ENCODE peak calls at places on chromosomes 11 and 22, in seven cellular contexts. O is hepatocyte, L is mesendoderm, W is cardiac muscle cell, A is colonic mucosa, Q is body of pancreas, I is left ventricle myocardium inferior. P is an unnamed sample. For H3K4me1 and H3K27me3, the result is how much of the 10 kb centered on the place peaks cover.

GRCh38 chr11:63918576-63919171 is 1.7 kb upstream of the RCOR2 start:
- DNase-seq in I (no peak), W (peak), L (peak), A (peak), Q (no peak), O (peak), P (no peak)

GRCh38 chr11:47160753-47161133 is 15.9 kb downstream of the ARFGAP2 start:
- DNase-seq in O (no peak), A (no peak), Q (no peak), W (no peak), I (no peak), L (peak), P (no peak)

GRCh38 chr11:17782145-17782544 is 47.6 kb downstream of the KCNC1 start:
- DNase-seq in I (no peak), A (no peak), L (no peak), W (no peak), O (no peak), Q (no peak), P (no peak)

GRCh38 chr11:103591554-103591953 is 444.9 kb upstream of the DDI1 start:
- DNase-seq in Q (no peak), I (no peak), L (no peak), W (no peak), A (no peak), O (no peak), P (no peak)

GRCh38 chr11:22341582-22341919 is 3.4 kb downstream of the SLC17A6 start:
- DNase-seq in Q (no peak), A (no peak), I (no peak), L (no peak), W (no peak), O (peak), P (no peak)

GRCh38 chr22:43213066-43213465 is 26.1 kb upstream of the TTLL12 start:
- DNase-seq in L (peak), A (no peak), O (peak), Q (no peak), W (peak), I (no peak), P (no peak)

GRCh38 chr11:35039076-35039475 is 99.9 kb upstream of the CD44 start:
- DNase-seq in O (no peak), W (no peak), I (no peak), Q (no peak), A (no peak), L (no peak), P (no peak)

GRCh38 chr11:10918275-10918674 is 60.4 kb upstream of the ZBED5 start:
- DNase-seq in Q (no peak), W (no peak), O (no peak), L (no peak), A (no peak), I (no peak), P (no peak)

GRCh38 chr11:33616552-33616951 is 84.1 kb downstream of the C11orf91 start:
- DNase-seq in A (no peak), I (no peak), Q (no peak), L (no peak), O (no peak), W (no peak), P (no peak)

GRCh38 chr11:112453601-112454577 is 193.2 kb upstream of the PLET1 start:
- DNase-seq in Q (peak), W (peak), I (no peak), O (peak), A (peak), L (peak), P (peak)

GRCh38 chr22:36027960-36028645 is 521 bp downstream of the RBFOX2 start:
- DNase-seq in I (no peak), L (peak), W (no peak), Q (peak), O (no peak), A (peak), P (peak)

DNA sequence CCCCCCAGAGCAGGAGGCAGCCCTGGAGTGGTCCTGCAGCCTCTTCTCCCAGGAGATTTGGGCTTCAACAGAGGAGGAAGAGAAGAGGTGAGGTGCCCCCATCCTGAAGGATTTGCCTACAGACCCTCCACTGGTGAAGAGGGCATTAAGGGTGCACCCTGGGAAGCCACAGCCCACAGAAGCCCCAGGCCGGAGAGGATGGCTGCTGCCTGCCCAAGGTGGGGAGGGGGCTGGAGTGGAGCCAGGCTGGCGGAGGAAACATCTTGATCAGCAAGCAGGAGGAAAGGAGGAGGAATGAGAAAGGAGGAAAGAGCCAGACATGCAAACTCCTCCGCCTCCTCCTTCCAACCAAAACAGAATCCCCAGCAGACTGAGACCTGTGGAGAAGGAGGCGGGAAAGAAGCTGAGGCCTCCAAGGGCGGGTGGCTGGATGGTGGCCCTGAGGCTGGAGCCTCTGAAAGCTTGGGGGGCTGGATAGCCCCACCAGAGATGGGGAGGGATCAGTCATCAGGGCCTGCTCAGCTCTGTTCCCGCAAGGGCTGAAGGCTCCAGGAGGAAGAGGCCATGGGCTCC is 31.3 kb downstream of the ARRB1 start:
- DNase-seq in L (no peak), I (no peak), W (no peak), A (no peak), O (no peak), Q (no peak), P (no peak)
- H3K4me1 ChIP-seq in L (under half), I (half or more), W (under half), A (under half), O (under half), Q (half or more), P (under half)

GRCh38 chr11:83475741-83476140 is 189.6 kb upstream of the CCDC90B start:
- DNase-seq in W (no peak), A (no peak), Q (no peak), O (no peak), I (no peak), L (no peak), P (no peak)

GRCh38 chr11:83477772-83478171 is 191.6 kb upstream of the CCDC90B start:
- DNase-seq in Q (no peak), W (no peak), O (no peak), A (no peak), L (no peak), I (no peak), P (no peak)

GRCh38 chr11:83480251-83480650 is 194.1 kb upstream of the CCDC90B start:
- DNase-seq in A (no peak), I (no peak), W (peak), Q (no peak), L (peak), O (no peak), P (no peak)

GRCh38 chr11:83483808-83484207 is 197.6 kb upstream of the CCDC90B start:
- DNase-seq in A (no peak), W (no peak), Q (no peak), I (no peak), L (no peak), O (no peak), P (no peak)

DNA sequence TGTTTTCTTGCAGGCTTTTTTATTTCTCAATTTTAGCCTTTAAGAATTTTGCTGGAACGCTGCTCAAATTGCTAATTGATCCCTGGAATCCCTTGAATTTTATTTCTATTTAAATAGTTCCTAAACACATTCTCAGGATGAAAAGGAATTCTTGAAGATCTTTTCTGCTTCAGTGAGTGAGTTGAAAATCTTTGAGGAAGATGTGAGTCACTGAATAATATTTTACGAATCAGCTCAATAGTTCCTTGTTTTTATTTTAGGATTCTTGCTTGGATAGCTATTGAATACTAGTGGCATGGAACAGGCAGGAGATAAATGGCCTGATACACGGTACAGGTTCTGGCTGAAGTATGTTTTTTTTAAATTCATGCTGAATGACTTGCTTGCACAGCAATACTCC is 194.6 kb upstream of the CCDC90B start:
- DNase-seq in W (no peak), O (no peak), I (no peak), L (peak), A (no peak), Q (no peak), P (no peak)
- H3K4me3 ChIP-seq in W (no peak), O (no peak), I (no peak), L (no peak), A (no peak), Q (no peak), P (no peak)

DNA sequence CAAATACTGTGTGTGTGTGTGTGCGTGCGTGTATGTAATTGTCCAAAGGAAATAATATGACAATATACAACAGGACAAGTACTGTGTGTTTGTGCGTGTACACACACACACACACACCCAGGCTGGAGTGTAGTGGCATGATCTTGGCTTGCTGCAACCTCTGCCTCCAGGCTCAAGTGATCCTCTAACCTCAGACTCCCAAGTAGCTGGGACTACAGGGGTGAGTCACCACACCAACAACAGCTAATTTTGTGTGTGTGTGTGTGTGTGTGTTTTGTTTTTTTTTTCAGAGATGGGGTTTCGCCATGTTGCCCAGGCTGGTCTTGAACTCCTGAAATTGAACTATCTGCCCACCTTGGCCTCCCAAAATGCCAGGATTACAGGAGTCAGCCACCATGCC is 61.5 kb downstream of the NUP98 start:
- DNase-seq in I (no peak), Q (no peak), W (peak), L (peak), O (no peak), A (no peak), P (no peak)
- H3K27me3 ChIP-seq in I (under half), Q (under half), W (under half), L (under half), O (under half), A (under half), P (under half)

GRCh38 chr11:62677709-62678108 is 1.2 kb downstream of the UBXN1 start:
- DNase-seq in W (no peak), A (no peak), I (no peak), Q (no peak), O (no peak), L (no peak), P (no peak)
- H3K4me1 ChIP-seq in W (under half), A (under half), I (half or more), Q (half or more), O (under half), L (under half), P (under half)

P was measured in right lobe of liver.